ENCODE peak calls at places on chromosomes 11 and 22, in four cellular contexts. O is pons, L is KBM-7, N is MG63. K is an unnamed sample.

GRCh38 chr11:9569588-9570164 is 3.8 kb upstream of the WEE1 start:
- DNase-seq in L (no peak), N (no peak), O (no peak), K (no peak)

GRCh38 chr11:128052912-128053641 is 534.3 kb downstream of the ETS1 start:
- DNase-seq in N (peak), L (peak), O (no peak), K (no peak)

GRCh38 chr11:33310720-33311500 is 53.7 kb downstream of the HIPK3 start:
- DNase-seq in N (no peak), O (no peak), L (no peak), K (no peak)

GRCh38 chr22:32534252-32535215 is 59.9 kb downstream of the FBXO7 start:
- DNase-seq in L (no peak), N (no peak), O (no peak), K (no peak)

GRCh38 chr11:115606223-115607220 is 102.3 kb upstream of the CADM1 start:
- DNase-seq in L (no peak), O (peak), N (peak), K (no peak)

GRCh38 chr11:1460396-1460795 is 26.2 kb downstream of the MOB2 start:
- DNase-seq in O (peak), N (no peak), L (no peak), K (no peak)

GRCh38 chr22:44399196-44399837 is 86.6 kb upstream of the SHISAL1 start:
- DNase-seq in L (no peak), N (no peak), O (no peak), K (no peak)

GRCh38 chr11:122192634-122193245 is 76.7 kb upstream of the BLID start:
- DNase-seq in N (peak), O (no peak), L (no peak), K (no peak)

GRCh38 chr11:63560506-63561179 is 2.5 kb downstream of the PLAAT2 start:
- DNase-seq in L (no peak), O (no peak), N (peak), K (no peak)

GRCh38 chr11:111944139-111944538 is 7.0 kb downstream of the DIXDC1 start:
- DNase-seq in N (peak), O (no peak), L (peak), K (no peak)

GRCh38 chr11:128294685-128295079 is 292.7 kb downstream of the ETS1 start:
- DNase-seq in O (no peak), L (no peak), N (no peak), K (no peak)

GRCh38 chr11:68773521-68774187 is 22.3 kb upstream of the TESMIN start:
- DNase-seq in L (no peak), O (no peak), N (no peak), K (no peak)

GRCh38 chr11:82976786-82977185 is 75.2 kb downstream of the DDIAS start:
- DNase-seq in O (no peak), L (no peak), N (no peak), K (no peak)

GRCh38 chr11:128669491-128669890 is 24.4 kb upstream of the FLI1 start:
- DNase-seq in N (peak), O (no peak), L (no peak), K (no peak)

GRCh38 chr22:24040946-24041345 is 29.8 kb downstream of the CABIN1 start:
- DNase-seq in L (no peak), O (no peak), N (no peak), K (no peak)

GRCh38 chr11:32830413-32830738 is 649 bp downstream of the PRRG4 start:
- DNase-seq in O (no peak), L (peak), N (peak), K (no peak)

GRCh38 chr11:58741127-58741526 is 9.4 kb upstream of the GLYAT start:
- DNase-seq in L (no peak), N (no peak), O (no peak), K (no peak)

GRCh38 chr11:125371451-125371935 is 124.6 kb downstream of the FEZ1 start:
- DNase-seq in N (no peak), L (no peak), O (no peak), K (no peak)

GRCh38 chr11:4464216-4465159 is 15.4 kb downstream of the OR52K2 start:
- DNase-seq in L (peak), O (no peak), N (peak), K (no peak)

GRCh38 chr22:29309332-29310064 is 3.0 kb downstream of the GAS2L1 start:
- DNase-seq in O (no peak), N (no peak), L (no peak), K (peak)

GRCh38 chr22:48241658-48242057 is 1479.2 kb downstream of the TBC1D22A start:
- DNase-seq in O (no peak), N (no peak), L (no peak), K (no peak)

GRCh38 chr11:67027483-67027930 is 4.6 kb downstream of the SYT12 start:
- DNase-seq in O (no peak), N (no peak), L (no peak), K (no peak)

GRCh38 chr22:32985899-32986772 is 72.0 kb downstream of the SYN3 start:
- DNase-seq in N (peak), O (peak), L (peak), K (peak)

GRCh38 chr11:67056640-67057409 is at the start of gene RHOD:
- DNase-seq in L (no peak), N (peak), O (no peak), K (peak)

GRCh38 chr11:93526691-93527583 is 16.3 kb downstream of the SMCO4 start:
- DNase-seq in O (no peak), L (no peak), N (no peak), K (no peak)

GRCh38 chr11:66909181-66909580 is 49.0 kb downstream of the PC start:
- DNase-seq in N (no peak), L (no peak), O (no peak), K (no peak)

GRCh38 chr22:27836181-27836580 is 34.6 kb upstream of the MN1 start:
- DNase-seq in O (no peak), L (no peak), N (no peak), K (no peak)

GRCh38 chr11:119739975-119740374 is 11.0 kb upstream of the NECTIN1 start:
- DNase-seq in N (no peak), O (no peak), L (no peak), K (no peak)

GRCh38 chr11:66338276-66339162 is 2.3 kb upstream of the RIN1 start:
- DNase-seq in L (no peak), N (no peak), O (no peak), K (no peak)

K was measured in GM12891.